ENCODE peak calls at places on chromosomes 4 and X, in four cellular contexts. One of them, this sample, is unnamed.
A peak's percentile ranks its signal among the peaks of the same experiment; 100 is the strongest.

GRCh38 chr4:86720508-86721068 is 126.5 kb downstream of the PTPN13 start:
- DNase-seq in SK-N-SH: no peak
- DNase-seq in K562: no peak
- DNase-seq in H1: no peak
- DNase-seq in this sample: no peak

GRCh38 chr4:52894408-52894807 is 32.3 kb downstream of the RASL11B start:
- DNase-seq in SK-N-SH: no peak
- DNase-seq in K562: no peak
- DNase-seq in H1: no peak
- DNase-seq in this sample: no peak

GRCh38 chr4:89797117-89797516 is 39.8 kb downstream of the SNCA start:
- DNase-seq in SK-N-SH: no peak
- DNase-seq in K562: no peak
- DNase-seq in H1: no peak
- DNase-seq in this sample: no peak

GRCh38 chr4:61468091-61468720 is 268.1 kb downstream of the ADGRL3 start:
- DNase-seq in SK-N-SH: no peak
- DNase-seq in K562: no peak
- DNase-seq in H1: no peak
- DNase-seq in this sample: no peak

GRCh38 chr4:170853422-170854021 is 763.8 kb upstream of the AADAT start:
- DNase-seq in SK-N-SH: peak; percentile 33
- DNase-seq in K562: peak; percentile 6
- DNase-seq in H1: peak; percentile 69
- DNase-seq in this sample: peak; percentile 68

GRCh38 chr4:78057135-78057599 is at the start of gene FRAS1:
- DNase-seq in SK-N-SH: peak; percentile 73
- DNase-seq in K562: no peak
- DNase-seq in H1: peak; percentile 76
- DNase-seq in this sample: peak; percentile 75

GRCh38 chrX:56738670-56739069 is 9.6 kb downstream of the NBDY start:
- DNase-seq in SK-N-SH: no peak
- DNase-seq in K562: no peak
- DNase-seq in H1: no peak
- DNase-seq in this sample: no peak

GRCh38 chr4:62548108-62548524 is 1348.0 kb downstream of the ADGRL3 start:
- DNase-seq in SK-N-SH: no peak
- DNase-seq in K562: no peak
- DNase-seq in H1: peak; percentile 50
- DNase-seq in this sample: peak; percentile 61

GRCh38 chr4:4461850-4462249 is 74.9 kb downstream of the NSG1 start:
- DNase-seq in SK-N-SH: peak; percentile 65
- DNase-seq in K562: no peak
- DNase-seq in H1: no peak
- DNase-seq in this sample: no peak

GRCh38 chr4:88189881-88190585 is 31.6 kb upstream of the ABCG2 start:
- DNase-seq in SK-N-SH: no peak
- DNase-seq in K562: no peak
- DNase-seq in H1: no peak
- DNase-seq in this sample: no peak

GRCh38 chrX:107677909-107678308 is 49.6 kb downstream of the PRPS1 start:
- DNase-seq in SK-N-SH: no peak
- DNase-seq in K562: no peak
- DNase-seq in H1: no peak
- DNase-seq in this sample: no peak

GRCh38 chrX:132909643-132910042 is 48.8 kb downstream of the HS6ST2 start:
- DNase-seq in SK-N-SH: no peak
- DNase-seq in K562: no peak
- DNase-seq in H1: no peak
- DNase-seq in this sample: no peak

GRCh38 chr4:88818650-88819470 is 121.2 kb upstream of the NAP1L5 start:
- DNase-seq in SK-N-SH: peak; percentile 13
- DNase-seq in K562: peak; percentile 15
- DNase-seq in H1: peak; percentile 54
- DNase-seq in this sample: peak; percentile 55

GRCh38 chrX:54358424-54359211 is 772 bp upstream of the WNK3 start:
- DNase-seq in SK-N-SH: peak; percentile 71
- DNase-seq in K562: no peak
- DNase-seq in H1: peak; percentile 81
- DNase-seq in this sample: peak; percentile 83

GRCh38 chr4:136036744-136037143 is 1495.5 kb downstream of the PCDH18 start:
- DNase-seq in SK-N-SH: no peak
- DNase-seq in K562: no peak
- DNase-seq in H1: no peak
- DNase-seq in this sample: no peak

GRCh38 chr4:26779674-26780073 is 81.0 kb upstream of the STIM2 start:
- DNase-seq in SK-N-SH: no peak
- DNase-seq in K562: no peak
- DNase-seq in H1: no peak
- DNase-seq in this sample: no peak
- TF ChIP-seq TEAD4 in SK-N-SH: peak; percentile 67
- TF ChIP-seq TEAD4 in K562: no peak
- TF ChIP-seq TEAD4 in H1: no peak
- TF ChIP-seq TEAD4 in this sample: no peak

GRCh38 chrX:72536542-72536941 is 36.1 kb downstream of the HDAC8 start:
- DNase-seq in SK-N-SH: no peak
- DNase-seq in K562: no peak
- DNase-seq in H1: no peak
- DNase-seq in this sample: no peak
- TF ChIP-seq TEAD4 in SK-N-SH: no peak
- TF ChIP-seq TEAD4 in K562: no peak
- TF ChIP-seq TEAD4 in H1: no peak
- TF ChIP-seq TEAD4 in this sample: no peak

GRCh38 chr4:1310796-1311715 is 21.4 kb downstream of the MAEA start:
- DNase-seq in SK-N-SH: no peak
- DNase-seq in K562: no peak
- DNase-seq in H1: no peak
- DNase-seq in this sample: no peak
- TF ChIP-seq TEAD4 in SK-N-SH: no peak
- TF ChIP-seq TEAD4 in K562: no peak
- TF ChIP-seq TEAD4 in H1: no peak
- TF ChIP-seq TEAD4 in this sample: no peak

DNA sequence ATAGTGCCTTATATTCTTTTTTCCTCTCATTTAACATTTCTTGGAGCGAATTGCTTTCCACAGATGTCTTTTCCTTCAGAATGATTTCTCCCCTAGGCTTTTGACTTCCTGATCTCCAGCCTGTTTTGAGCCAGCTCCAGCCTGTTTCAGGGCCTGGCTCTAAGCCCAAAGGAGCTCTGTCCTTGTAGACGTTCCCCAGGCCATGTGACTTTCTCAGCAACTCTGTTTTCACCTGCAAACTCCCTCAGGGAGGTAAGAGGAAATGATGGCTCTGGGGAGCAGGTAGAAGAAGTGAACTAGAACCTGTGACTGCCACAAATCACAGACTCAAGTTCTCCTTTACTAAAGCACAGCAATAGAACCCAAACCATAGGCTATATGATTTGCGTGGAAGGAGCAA is 89.0 kb downstream of the AKAP4 start:
- DNase-seq in SK-N-SH: no peak
- DNase-seq in K562: no peak
- DNase-seq in H1: no peak
- DNase-seq in this sample: no peak
- TF ChIP-seq TEAD4 in SK-N-SH: no peak
- TF ChIP-seq TEAD4 in K562: no peak
- TF ChIP-seq TEAD4 in H1: no peak
- TF ChIP-seq TEAD4 in this sample: no peak

GRCh38 chrX:153411255-153411987 is at the start of gene ZFP92:
- DNase-seq in SK-N-SH: peak; percentile 88
- DNase-seq in K562: peak; percentile 88
- DNase-seq in H1: peak; percentile 48
- DNase-seq in this sample: no peak
- TF ChIP-seq TEAD4 in SK-N-SH: no peak
- TF ChIP-seq TEAD4 in K562: no peak
- TF ChIP-seq TEAD4 in H1: no peak
- TF ChIP-seq TEAD4 in this sample: no peak

GRCh38 chrX:1417921-1418875 is 26.3 kb upstream of the SLC25A6 start:
- DNase-seq in SK-N-SH: no peak
- DNase-seq in K562: no peak
- DNase-seq in H1: no peak
- DNase-seq in this sample: no peak

GRCh38 chrX:1416965-1417760 is 25.2 kb upstream of the SLC25A6 start:
- DNase-seq in SK-N-SH: no peak
- DNase-seq in K562: no peak
- DNase-seq in H1: no peak
- DNase-seq in this sample: no peak

GRCh38 chrX:1419545-1420355 is 27.8 kb upstream of the SLC25A6 start:
- DNase-seq in SK-N-SH: no peak
- DNase-seq in K562: no peak
- DNase-seq in H1: no peak
- DNase-seq in this sample: peak; percentile 9

GRCh38 chrX:1418901-1419544 is 27.1 kb upstream of the SLC25A6 start:
- DNase-seq in SK-N-SH: no peak
- DNase-seq in K562: no peak
- DNase-seq in H1: no peak
- DNase-seq in this sample: peak; percentile 14

GRCh38 chrX:1416327-1416784 is 24.4 kb upstream of the SLC25A6 start:
- DNase-seq in SK-N-SH: no peak
- DNase-seq in K562: no peak
- DNase-seq in H1: no peak
- DNase-seq in this sample: no peak
- TF ChIP-seq TEAD4 in SK-N-SH: no peak
- TF ChIP-seq TEAD4 in K562: no peak
- TF ChIP-seq TEAD4 in H1: no peak
- TF ChIP-seq TEAD4 in this sample: no peak

DNA sequence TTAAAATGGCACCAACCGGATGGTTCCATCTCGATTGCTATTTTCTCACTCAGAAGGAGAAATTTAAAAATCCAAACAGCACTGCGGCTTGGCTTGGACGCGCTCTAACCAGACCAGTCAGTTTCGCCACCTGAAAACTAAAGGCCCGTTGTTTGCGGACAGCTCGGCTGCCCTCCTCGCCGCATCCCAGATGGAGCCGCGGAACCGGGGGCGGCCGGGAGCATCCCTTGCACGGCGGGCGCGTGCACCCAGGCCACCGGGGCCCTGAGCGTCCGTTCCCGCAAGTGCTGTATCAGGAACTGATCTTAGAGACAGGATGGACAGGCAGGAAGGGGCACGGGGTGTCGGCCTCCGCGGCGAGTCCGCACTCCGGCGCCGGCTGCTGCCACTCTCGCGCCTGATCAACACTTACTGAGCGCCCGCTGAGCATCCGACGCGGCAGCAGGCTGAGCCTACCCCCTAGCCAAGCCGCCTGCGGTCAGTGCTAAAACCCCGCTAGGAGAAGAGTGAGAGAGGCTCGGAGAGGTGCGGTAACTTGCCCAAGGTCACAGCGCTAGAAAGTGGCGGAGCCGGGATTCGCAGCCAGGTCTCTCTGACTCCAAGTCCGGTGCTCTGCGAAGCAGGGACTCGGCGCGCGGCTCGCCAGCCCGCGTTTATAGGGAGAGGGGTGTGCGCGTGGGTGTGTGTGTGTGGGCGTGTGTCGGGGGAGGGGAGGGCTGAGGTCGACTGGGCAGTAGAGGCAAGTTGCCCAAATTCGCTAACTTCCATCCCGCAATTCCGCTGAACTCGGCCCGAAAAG is at the start of gene CITED1:
- DNase-seq in SK-N-SH: peak; percentile 65
- DNase-seq in K562: no peak
- DNase-seq in H1: no peak
- DNase-seq in this sample: peak; percentile 20
- TF ChIP-seq TEAD4 in SK-N-SH: no peak
- TF ChIP-seq TEAD4 in K562: no peak
- TF ChIP-seq TEAD4 in H1: no peak
- TF ChIP-seq TEAD4 in this sample: no peak

GRCh38 chr4:14218641-14219040 is 591.1 kb upstream of the BOD1L1 start:
- DNase-seq in SK-N-SH: no peak
- DNase-seq in K562: no peak
- DNase-seq in H1: no peak
- DNase-seq in this sample: no peak

GRCh38 chr4:14222630-14223029 is 595.1 kb upstream of the BOD1L1 start:
- DNase-seq in SK-N-SH: no peak
- DNase-seq in K562: no peak
- DNase-seq in H1: no peak
- DNase-seq in this sample: no peak

GRCh38 chr4:14223461-14223860 is 595.9 kb upstream of the BOD1L1 start:
- DNase-seq in SK-N-SH: no peak
- DNase-seq in K562: no peak
- DNase-seq in H1: no peak
- DNase-seq in this sample: no peak

GRCh38 chr4:14225683-14226207 is 598.2 kb upstream of the BOD1L1 start:
- DNase-seq in SK-N-SH: no peak
- DNase-seq in K562: no peak
- DNase-seq in H1: no peak
- DNase-seq in this sample: no peak

DNA sequence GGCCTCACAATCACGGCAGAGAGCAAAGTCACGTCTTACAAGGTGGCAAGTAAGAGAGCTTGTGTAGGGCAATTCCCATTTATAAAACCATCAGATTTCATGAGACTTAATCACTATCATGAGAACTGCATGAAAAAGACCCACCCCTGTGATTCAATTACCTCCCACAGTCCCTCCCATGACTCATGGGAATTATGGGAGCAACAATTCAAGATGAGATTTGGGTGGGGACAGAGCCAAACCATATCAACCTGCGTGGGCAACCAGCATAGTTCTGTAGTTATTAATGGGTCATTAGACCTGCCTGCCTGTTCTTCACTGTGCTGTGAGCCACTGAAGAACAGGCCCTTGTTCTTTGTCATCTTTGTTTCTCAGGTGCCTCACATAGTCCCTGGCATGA is 593.7 kb upstream of the BOD1L1 start:
- DNase-seq in SK-N-SH: no peak
- DNase-seq in K562: no peak
- DNase-seq in H1: no peak
- DNase-seq in this sample: no peak
- TF ChIP-seq TEAD4 in SK-N-SH: no peak
- TF ChIP-seq TEAD4 in K562: no peak
- TF ChIP-seq TEAD4 in H1: no peak
- TF ChIP-seq TEAD4 in this sample: no peak

This sample was measured in WTC11.